ENCODE peak calls at places on chromosomes 5 and 9, in eight cellular contexts. S is cardiac fibroblast, C is fibroblast of mammary gland, W is A549, V is foreskin fibroblast, R is tibial artery, X is colonic mucosa, Q is SJSA1. D is an unnamed sample.
A peak's percentile ranks its signal among the peaks of the same experiment; 100 is the strongest.

GRCh38 chr5:108531367-108532211 is 149.7 kb upstream of the FBXL17 start:
- DNase-seq in S (no peak), C (no peak), W (no peak), V (no peak), R (no peak), X (no peak), Q (no peak), D (peak; percentile 73)

GRCh38 chr5:67730917-67731474 is 484.6 kb upstream of the PIK3R1 start:
- DNase-seq in S (no peak), C (no peak), W (no peak), V (no peak), R (no peak), X (no peak), Q (no peak), D (no peak)

GRCh38 chr9:83125671-83126070 is 62.7 kb upstream of the RASEF start:
- DNase-seq in S (no peak), C (no peak), W (no peak), V (no peak), R (no peak), X (no peak), Q (no peak), D (no peak)

GRCh38 chr5:71830626-71831539 is 111.8 kb downstream of the CARTPT start:
- DNase-seq in S (peak; percentile 90), C (peak; percentile 87), W (no peak), V (peak; percentile 86), R (peak; percentile 84), X (peak; percentile 32), Q (peak; percentile 84), D (peak; percentile 89)

GRCh38 chr9:69785757-69786156 is 25.9 kb upstream of the PTAR1 start:
- DNase-seq in S (peak; percentile 54), C (peak; percentile 77), W (no peak), V (peak; percentile 46), R (no peak), X (no peak), Q (no peak), D (peak; percentile 53)

GRCh38 chr5:94771742-94772141 is 153.3 kb downstream of the SLF1 start:
- DNase-seq in S (no peak), C (no peak), W (no peak), V (no peak), R (no peak), X (no peak), Q (no peak), D (no peak)

GRCh38 chr9:128005938-128006337 is 25.1 kb upstream of the EEIG1 start:
- DNase-seq in S (peak; percentile 24), C (no peak), W (no peak), V (no peak), R (no peak), X (no peak), Q (no peak), D (no peak)

GRCh38 chr9:98886691-98887229 is 56.9 kb upstream of the COL15A1 start:
- DNase-seq in S (no peak), C (no peak), W (no peak), V (no peak), R (no peak), X (no peak), Q (no peak), D (peak; percentile 18)

GRCh38 chr9:5698810-5699556 is 70.1 kb downstream of the RIC1 start:
- DNase-seq in S (peak; percentile 68), C (peak; percentile 21), W (no peak), V (no peak), R (no peak), X (no peak), Q (no peak), D (peak; percentile 41)

GRCh38 chr9:130328349-130328801 is 62.8 kb downstream of the HMCN2 start:
- DNase-seq in S (no peak), C (peak; percentile 90), W (no peak), V (peak; percentile 32), R (peak; percentile 83), X (peak; percentile 44), Q (no peak), D (peak; percentile 21)

GRCh38 chr5:139863361-139863760 is 67.8 kb downstream of the PSD2 start:
- DNase-seq in S (no peak), C (no peak), W (no peak), V (peak; percentile 6), R (peak; percentile 37), X (peak; percentile 51), Q (no peak), D (no peak)

GRCh38 chr5:71932131-71932635 is 175.1 kb upstream of the MAP1B start:
- DNase-seq in S (peak; percentile 21), C (no peak), W (peak; percentile 55), V (no peak), R (peak; percentile 30), X (no peak), Q (peak; percentile 86), D (peak; percentile 21)

GRCh38 chr5:153552886-153553285 is 62.4 kb downstream of the GRIA1 start:
- DNase-seq in S (peak; percentile 28), C (peak; percentile 22), W (no peak), V (no peak), R (no peak), X (no peak), Q (peak; percentile 54), D (peak; percentile 30)

GRCh38 chr5:131209506-131210191 is 38.9 kb downstream of the LYRM7 start:
- DNase-seq in S (no peak), C (no peak), W (no peak), V (no peak), R (no peak), X (peak; percentile 46), Q (no peak), D (no peak)

GRCh38 chr9:137301086-137301947 is 754 bp downstream of the NRARP start:
- DNase-seq in S (peak; percentile 55), C (peak; percentile 30), W (no peak), V (no peak), R (no peak), X (peak; percentile 32), Q (no peak), D (peak; percentile 58)
- H3K4me3 ChIP-seq in S (peak overlapping the region; percentile 41), C (peak overlapping the region; percentile 10), W (peak overlapping the region; percentile 49), V (peak overlapping the region; percentile 40), R (peak overlapping the region; percentile 49), X (peak overlapping the region; percentile 66), Q (peak overlapping the region; percentile 27), D (peak overlapping the region; percentile 59)

GRCh38 chr5:82319977-82320376 is 41.8 kb upstream of the RPS23 start:
- DNase-seq in S (no peak), C (no peak), W (no peak), V (no peak), R (no peak), X (no peak), Q (no peak), D (no peak)
- H3K4me3 ChIP-seq in S (no peak overlapping the region), C (no peak overlapping the region), W (no peak overlapping the region), V (no peak overlapping the region), R (no peak overlapping the region), X (no peak overlapping the region), Q (no peak overlapping the region), D (no peak overlapping the region)

GRCh38 chr9:91316093-91316492 is 45.6 kb downstream of the AUH start:
- DNase-seq in S (no peak), C (no peak), W (no peak), V (no peak), R (no peak), X (no peak), Q (no peak), D (no peak)

GRCh38 chr9:91308144-91308543 is 53.6 kb downstream of the AUH start:
- DNase-seq in S (no peak), C (no peak), W (no peak), V (no peak), R (no peak), X (no peak), Q (no peak), D (no peak)

GRCh38 chr9:91315191-91315590 is 46.5 kb downstream of the AUH start:
- DNase-seq in S (no peak), C (no peak), W (no peak), V (no peak), R (no peak), X (peak; percentile 70), Q (no peak), D (no peak)

GRCh38 chr9:91310037-91310436 is 51.7 kb downstream of the AUH start:
- DNase-seq in S (no peak), C (no peak), W (no peak), V (no peak), R (no peak), X (no peak), Q (no peak), D (no peak)

DNA sequence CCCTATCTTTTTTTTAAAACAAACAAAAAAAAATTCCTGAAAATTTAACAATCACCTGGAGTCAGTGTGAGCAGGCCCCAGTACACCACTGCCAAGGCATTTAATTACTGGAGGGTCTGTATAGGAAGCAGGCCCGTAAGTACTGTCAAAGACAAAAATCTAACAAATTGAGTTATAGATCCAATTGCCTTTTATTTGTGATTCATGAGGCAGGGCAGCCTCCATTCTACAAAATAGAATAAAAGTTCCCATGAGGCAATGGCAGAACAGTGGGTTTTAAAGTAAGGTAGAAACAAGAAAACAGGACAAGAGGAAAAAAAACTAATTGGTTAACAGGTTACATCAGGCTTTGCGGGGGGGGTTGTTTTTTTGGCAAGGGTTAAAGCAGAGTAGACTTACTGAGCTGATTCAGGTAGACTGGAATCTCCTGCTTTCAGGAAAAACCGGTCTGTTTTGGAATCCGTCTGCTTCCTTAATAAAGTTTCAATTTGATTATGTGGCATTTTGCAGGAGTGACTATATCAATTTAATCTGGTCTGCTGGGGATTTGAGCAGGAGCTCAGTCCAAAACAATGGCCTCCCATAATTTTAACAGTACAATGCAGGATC is 48.9 kb downstream of the AUH start:
- DNase-seq in S (no peak), C (no peak), W (no peak), V (no peak), R (no peak), X (no peak), Q (no peak), D (no peak)
- H3K4me3 ChIP-seq in S (no peak overlapping the region), C (no peak overlapping the region), W (no peak overlapping the region), V (no peak overlapping the region), R (no peak overlapping the region), X (no peak overlapping the region), Q (no peak overlapping the region), D (no peak overlapping the region)

GRCh38 chr5:160286947-160287346 is 25.4 kb downstream of the CCNJL start:
- DNase-seq in S (no peak), C (no peak), W (no peak), V (no peak), R (no peak), X (no peak), Q (no peak), D (no peak)

GRCh38 chr5:160289356-160289651 is 23.1 kb downstream of the CCNJL start:
- DNase-seq in S (no peak), C (no peak), W (no peak), V (no peak), R (no peak), X (no peak), Q (no peak), D (no peak)

GRCh38 chr5:160284271-160284670 is 28.1 kb downstream of the CCNJL start:
- DNase-seq in S (no peak), C (no peak), W (no peak), V (no peak), R (no peak), X (no peak), Q (no peak), D (no peak)

GRCh38 chr5:160287378-160288051 is 24.8 kb downstream of the CCNJL start:
- DNase-seq in S (no peak), C (no peak), W (no peak), V (no peak), R (no peak), X (peak; percentile 50), Q (peak; percentile 62), D (peak; percentile 33)

DNA sequence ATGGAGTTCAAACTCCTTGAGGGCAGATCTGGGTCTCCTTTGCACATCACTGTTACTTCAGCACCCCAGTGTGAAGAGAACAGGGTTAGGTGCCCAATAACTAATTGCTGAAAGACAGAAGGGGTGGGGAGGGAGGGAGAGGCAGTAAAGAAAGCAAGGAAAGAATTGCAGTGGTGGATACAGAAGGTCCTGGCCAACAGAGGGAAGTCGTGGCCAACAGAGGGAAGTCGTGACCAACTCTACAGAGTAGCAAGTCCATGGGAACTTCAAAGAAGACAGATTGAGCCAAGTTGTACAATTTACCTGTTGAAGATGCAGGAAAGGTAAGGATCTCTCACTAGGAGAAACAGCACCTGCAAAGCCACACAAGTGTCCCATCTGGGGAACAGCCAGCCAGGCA is 27.1 kb downstream of the CCNJL start:
- DNase-seq in S (no peak), C (no peak), W (no peak), V (no peak), R (no peak), X (no peak), Q (no peak), D (no peak)
- H3K4me3 ChIP-seq in S (no peak overlapping the region), C (no peak overlapping the region), W (no peak overlapping the region), V (no peak overlapping the region), R (no peak overlapping the region), X (no peak overlapping the region), Q (no peak overlapping the region), D (no peak overlapping the region)

D was measured in fibroblast of pulmonary artery.